ENCODE peak calls at places on chromosomes 3 and 15, in six cellular contexts. K is GM03348, S is progenitor cell of endocrine pancreas, Z is fibroblast of gingiva, L is foreskin fibroblast, Q is AG08395. E is an unnamed sample.

GRCh38 chr15:80832676-80833075 is 53.5 kb downstream of the CEMIP start:
- DNase-seq in K (no peak), Q (no peak), S (no peak), L (no peak), Z (no peak), E (no peak)

GRCh38 chr3:66442254-66443249 is 58.3 kb downstream of the LRIG1 start:
- DNase-seq in K (peak; percentile 82), Q (peak; percentile 78), L (peak; percentile 79), S (no peak), Z (peak; percentile 77), E (peak; percentile 48)

GRCh38 chr3:97990624-97991277 is 18.5 kb upstream of the RIOX2 start:
- DNase-seq in Z (no peak), Q (no peak), L (no peak), S (no peak), K (no peak), E (no peak)

GRCh38 chr3:109563149-109563548 is 225.8 kb upstream of the DPPA4 start:
- DNase-seq in Z (no peak), K (no peak), L (no peak), S (no peak), Q (no peak), E (no peak)

GRCh38 chr3:47661121-47661752 is 82.6 kb upstream of the CSPG5 start:
- DNase-seq in S (no peak), Q (peak; percentile 70), Z (peak; percentile 19), K (peak; percentile 78), L (peak; percentile 71), E (no peak)

GRCh38 chr3:192851821-192852352 is 65.8 kb downstream of the MB21D2 start:
- DNase-seq in Z (peak; percentile 89), K (peak; percentile 51), Q (peak; percentile 63), S (no peak), L (peak; percentile 85), E (no peak)

GRCh38 chr3:184977796-184978195 is 165.8 kb downstream of the VPS8 start:
- DNase-seq in K (no peak), Q (no peak), L (no peak), S (no peak), Z (no peak), E (no peak)

GRCh38 chr3:184320099-184320445 is 5.7 kb downstream of the EIF4G1 start:
- DNase-seq in K (peak; percentile 97), Z (peak; percentile 98), L (peak; percentile 97), Q (peak; percentile 99), S (no peak), E (peak; percentile 89)

GRCh38 chr15:62591842-62592838 is 427.1 kb upstream of the C2CD4B start:
- DNase-seq in Q (peak; percentile 40), K (peak; percentile 34), Z (peak; percentile 6), L (no peak), S (no peak), E (no peak)

GRCh38 chr3:70880416-70880815 is 568.0 kb upstream of the MDFIC2 start:
- DNase-seq in S (no peak), Q (peak; percentile 9), Z (peak; percentile 31), K (peak; percentile 15), L (no peak), E (no peak)

GRCh38 chr3:172407872-172408271 is 40.4 kb downstream of the GHSR start:
- DNase-seq in S (no peak), Z (no peak), K (no peak), Q (no peak), L (no peak), E (no peak)

GRCh38 chr3:114627760-114628159 is 333.9 kb downstream of the TIGIT start:
- DNase-seq in S (no peak), L (peak; percentile 75), Z (peak; percentile 94), K (peak; percentile 52), Q (peak; percentile 60), E (no peak)

GRCh38 chr3:123296261-123296660 is 94.5 kb downstream of the SEC22A start:
- DNase-seq in S (no peak), L (no peak), K (no peak), Z (no peak), Q (no peak), E (no peak)

GRCh38 chr3:42839616-42840015 is 30.4 kb downstream of the ACKR2 start:
- DNase-seq in K (peak; percentile 85), Q (peak; percentile 80), Z (peak; percentile 68), S (no peak), L (peak; percentile 60), E (peak; percentile 41)

GRCh38 chr15:100115066-100115710 is 226.6 kb downstream of the ADAMTS17 start:
- DNase-seq in K (no peak), S (no peak), Z (no peak), Q (no peak), L (no peak), E (no peak)

GRCh38 chr3:195897081-195897852 is 11.1 kb downstream of the TNK2 start:
- DNase-seq in Z (peak; percentile 48), L (peak; percentile 82), S (no peak), K (peak; percentile 75), Q (peak; percentile 75), E (no peak)

GRCh38 chr3:43465109-43465508 is 156.7 kb downstream of the ANO10 start:
- DNase-seq in K (no peak), Z (no peak), S (no peak), Q (no peak), L (no peak), E (no peak)

GRCh38 chr3:141114816-141115458 is 63.8 kb downstream of the SPSB4 start:
- DNase-seq in Z (no peak), Q (no peak), K (no peak), S (no peak), L (no peak), E (no peak)

GRCh38 chr3:56864886-56865527 is 63.3 kb upstream of the ARHGEF3 start:
- DNase-seq in L (no peak), Q (no peak), S (no peak), K (no peak), Z (no peak), E (no peak)

GRCh38 chr3:134179508-134179907 is 71.2 kb downstream of the RYK start:
- DNase-seq in L (no peak), Z (no peak), Q (no peak), K (no peak), S (no peak), E (no peak)

GRCh38 chr15:42404461-42405235 is 45.3 kb downstream of the CAPN3 start:
- DNase-seq in K (no peak), S (no peak), L (no peak), Z (no peak), Q (no peak), E (no peak)

GRCh38 chr15:23013681-23014080 is 25.7 kb downstream of the TUBGCP5 start:
- DNase-seq in Q (no peak), K (no peak), L (no peak), Z (no peak), S (no peak), E (no peak)

GRCh38 chr15:90291679-90292356 is 26.3 kb downstream of the NGRN start:
- DNase-seq in K (no peak), Q (no peak), S (no peak), Z (no peak), L (no peak), E (no peak)

GRCh38 chr3:188152660-188153497 is 1.1 kb upstream of the LPP start:
- DNase-seq in Q (peak; percentile 44), S (no peak), K (no peak), L (peak; percentile 47), Z (peak; percentile 49), E (no peak)

GRCh38 chr3:5122741-5123706 is 932 bp downstream of the ARL8B start:
- DNase-seq in Z (peak; percentile 91), Q (peak; percentile 66), K (peak; percentile 69), L (peak; percentile 41), S (no peak), E (no peak)

GRCh38 chr3:185172086-185173049 is 19.5 kb upstream of the C3orf70 start:
- DNase-seq in K (no peak), Z (no peak), Q (no peak), L (no peak), S (no peak), E (no peak)